ENCODE peak calls at places on chromosomes 13 and 19, in eight cellular contexts. G, I, A, R, V, E, X and C are unnamed samples.

GRCh38 chr19:55643003-55643732 is at the start of gene ZNF581:
- DNase-seq in G (peak; percentile 85), I (peak; percentile 89), A (peak; percentile 83), R (peak; percentile 83), V (peak; percentile 81), E (peak; percentile 84), X (peak; percentile 83), C (peak; percentile 80)

GRCh38 chr13:62678039-62678438 is 1262.4 kb upstream of the PCDH20 start:
- DNase-seq in G (no peak), I (no peak), A (no peak), R (no peak), V (no peak), E (no peak), X (no peak), C (no peak)

GRCh38 chr19:17576758-17577532 is 21.5 kb downstream of the COLGALT1 start:
- DNase-seq in G (peak; percentile 98), I (no peak), A (peak; percentile 73), R (peak; percentile 97), V (no peak), E (no peak), X (peak; percentile 86), C (peak; percentile 54)

GRCh38 chr13:21012841-21013681 is 48.3 kb downstream of the LATS2 start:
- DNase-seq in G (no peak), I (no peak), A (no peak), R (no peak), V (no peak), E (peak; percentile 43), X (no peak), C (no peak)

GRCh38 chr13:67101730-67102467 is 128.2 kb downstream of the PCDH9 start:
- DNase-seq in G (no peak), I (no peak), A (peak; percentile 8), R (no peak), V (no peak), E (no peak), X (no peak), C (no peak)

GRCh38 chr13:33838567-33839131 is 20.7 kb downstream of the RFC3 start:
- DNase-seq in G (no peak), I (no peak), A (no peak), R (no peak), V (no peak), E (no peak), X (no peak), C (no peak)

GRCh38 chr19:40217027-40217810 is 965 bp downstream of the TTC9B start:
- DNase-seq in G (peak; percentile 83), I (no peak), A (peak; percentile 86), R (peak; percentile 15), V (no peak), E (peak; percentile 86), X (peak; percentile 75), C (peak; percentile 38)

GRCh38 chr19:11291991-11292390 is 4.0 kb upstream of the TSPAN16 start:
- DNase-seq in G (no peak), I (no peak), A (no peak), R (no peak), V (no peak), E (no peak), X (no peak), C (no peak)

GRCh38 chr13:107867701-107868661 is 347.4 kb downstream of the LIG4 start:
- DNase-seq in G (peak; percentile 83), I (no peak), A (peak; percentile 76), R (peak; percentile 70), V (no peak), E (peak; percentile 72), X (no peak), C (no peak)

GRCh38 chr19:46924874-46925547 is 64.2 kb downstream of the ARHGAP35 start:
- DNase-seq in G (no peak), I (peak; percentile 58), A (peak; percentile 57), R (no peak), V (no peak), E (no peak), X (no peak), C (no peak)

GRCh38 chr13:54449922-54450321 is 1421.3 kb downstream of the OLFM4 start:
- DNase-seq in G (peak; percentile 45), I (no peak), A (no peak), R (no peak), V (no peak), E (no peak), X (no peak), C (no peak)

GRCh38 chr13:54445865-54446264 is 1417.3 kb downstream of the OLFM4 start:
- DNase-seq in G (no peak), I (no peak), A (no peak), R (no peak), V (no peak), E (no peak), X (no peak), C (no peak)

DNA sequence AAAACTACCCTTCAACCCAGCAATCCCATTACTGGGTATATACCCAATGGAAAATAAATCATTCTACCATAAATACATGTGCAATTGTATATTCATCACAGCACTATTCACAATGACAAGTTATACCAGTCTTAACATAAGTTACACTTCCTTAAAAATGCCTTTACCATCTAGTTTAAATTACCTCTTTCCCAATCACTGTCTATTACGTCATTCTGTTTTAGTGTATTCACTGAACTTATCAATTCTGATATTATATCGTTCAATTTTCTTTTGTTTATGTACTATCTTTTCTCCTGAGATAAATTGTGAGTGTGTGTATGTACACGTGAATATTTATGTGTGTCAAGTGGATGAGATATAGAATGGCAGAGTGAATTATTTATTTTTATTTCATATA is 1416.8 kb downstream of the OLFM4 start:
- DNase-seq in G (no peak), I (no peak), A (no peak), R (no peak), V (no peak), E (no peak), X (no peak), C (no peak)
- TF ChIP-seq CTCF in G (no peak), I (no peak), A (no peak), R (no peak), V (no peak), E (no peak), X (no peak), C (no peak)

DNA sequence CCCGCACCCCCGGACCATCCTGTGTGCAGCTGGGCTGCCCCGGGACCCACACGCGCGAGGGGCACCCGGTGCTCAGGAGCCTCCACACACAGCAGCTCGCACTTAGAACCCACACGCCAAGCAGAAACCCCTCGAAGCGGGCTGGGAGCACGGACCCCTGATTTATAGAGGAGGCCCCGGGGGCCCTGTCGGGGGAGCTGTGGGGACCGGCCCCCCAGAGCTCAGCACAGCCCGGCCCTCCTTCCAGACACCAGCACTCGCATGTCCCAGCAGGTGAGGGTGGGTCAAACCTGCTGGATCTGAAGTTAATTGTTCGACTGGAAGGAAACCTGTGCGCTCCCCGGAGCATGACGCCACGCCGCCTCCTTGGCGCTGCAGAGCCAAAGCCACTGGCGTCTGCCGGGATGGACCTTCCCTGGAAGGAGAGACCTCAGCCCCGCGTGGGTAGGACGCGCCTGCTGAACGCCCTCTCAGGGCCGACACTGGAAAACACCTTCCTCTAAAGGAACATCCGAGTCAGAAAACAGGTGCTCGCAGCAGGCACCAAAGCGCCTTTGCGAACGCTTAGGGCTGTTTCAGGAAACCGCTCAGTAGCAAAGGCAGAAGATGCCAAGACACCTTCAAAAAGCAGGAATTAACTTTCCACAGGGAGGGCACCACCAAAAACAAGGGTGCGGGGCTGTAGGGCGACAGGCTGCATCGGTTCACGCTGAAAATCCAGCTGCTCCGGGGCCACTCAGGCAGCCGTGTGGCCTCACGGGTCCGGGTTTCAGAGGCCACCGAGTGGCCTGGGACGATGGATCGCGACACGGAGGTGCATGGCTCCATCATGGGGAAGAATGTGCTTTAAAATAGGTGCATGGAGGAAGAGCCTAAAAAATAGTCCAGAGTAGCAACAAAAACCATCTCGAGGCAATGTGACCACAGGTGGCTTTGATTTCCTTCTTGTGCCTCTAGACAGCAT is 37.8 kb upstream of the GRTP1 start:
- DNase-seq in G (no peak), I (no peak), A (no peak), R (no peak), V (no peak), E (peak; percentile 39), X (peak; percentile 40), C (no peak)
- H3K27ac ChIP-seq in G (no peak overlapping the region), I (no peak overlapping the region), A (no peak overlapping the region), R (peak overlapping the region; percentile 91), V (peak overlapping the region; percentile 97), E (no peak overlapping the region), X (no peak overlapping the region), C (peak overlapping the region; percentile 98)

GRCh38 chr19:7293795-7294570 is at the start of gene INSR:
- DNase-seq in G (peak; percentile 93), I (peak; percentile 52), A (peak; percentile 95), R (peak; percentile 91), V (peak; percentile 91), E (peak; percentile 93), X (peak; percentile 95), C (peak; percentile 87)
- H3K4me1 ChIP-seq in G (peaks cover 16% of the 10 kb centered on the region), I (peaks cover 7% of the 10 kb centered on the region), A (peaks cover 12% of the 10 kb centered on the region), R (no peaks in the 10 kb centered on the region), V (peaks cover 59% of the 10 kb centered on the region), E (peaks cover 9% of the 10 kb centered on the region), X (no peaks in the 10 kb centered on the region), C (peaks cover 8% of the 10 kb centered on the region)

GRCh38 chr13:42883771-42884170 is 102.4 kb downstream of the FAM216B start:
- DNase-seq in G (no peak), I (no peak), A (peak; percentile 44), R (peak; percentile 49), V (no peak), E (no peak), X (no peak), C (no peak)
- TF ChIP-seq CTCF in G (peak; percentile 20), I (no peak), A (peak; percentile 46), R (no peak), V (peak; percentile 42), E (no peak), X (no peak), C (no peak)

GRCh38 chr13:98524391-98524790 is 52.5 kb downstream of the STK24 start:
- DNase-seq in G (no peak), I (no peak), A (no peak), R (no peak), V (no peak), E (no peak), X (no peak), C (no peak)
- H3K27ac ChIP-seq in G (no peak overlapping the region), I (no peak overlapping the region), A (no peak overlapping the region), R (no peak overlapping the region), V (peak overlapping the region; percentile 39), E (no peak overlapping the region), X (no peak overlapping the region), C (no peak overlapping the region)

GRCh38 chr19:5790573-5791520 is at the start of gene DUS3L:
- DNase-seq in G (peak; percentile 99), I (peak; percentile 96), A (peak; percentile 99), R (peak; percentile 99), V (peak; percentile 97), E (peak; percentile 95), X (peak; percentile 96), C (peak; percentile 96)
- H3K4me1 ChIP-seq in G (no peaks in the 10 kb centered on the region), I (peaks cover 7% of the 10 kb centered on the region), A (peaks cover 5% of the 10 kb centered on the region), R (no peaks in the 10 kb centered on the region), V (peaks cover 14% of the 10 kb centered on the region), E (peaks cover 5% of the 10 kb centered on the region), X (no peaks in the 10 kb centered on the region), C (no peaks in the 10 kb centered on the region)